ENCODE peak calls at places on chromosome 4, in five cellular contexts. One of them, this sample, is unnamed.
A peak's percentile ranks its signal among the peaks of the same experiment; 100 is the strongest.

GRCh38 chr4:37825943-37826281 is 574 bp upstream of the PGM2 start:
- DNase-seq in AG09309: no peak
- DNase-seq in fibroblast of the aortic adventitia: no peak
- DNase-seq in fibroblast of villous mesenchyme: no peak
- DNase-seq in transverse colon: peak; percentile 18
- DNase-seq in this sample: no peak

GRCh38 chr4:100907465-100908454 is 389.9 kb upstream of the EMCN start:
- DNase-seq in transverse colon: no peak
- DNase-seq in fibroblast of the aortic adventitia: peak; percentile 20
- DNase-seq in AG09309: no peak
- DNase-seq in fibroblast of villous mesenchyme: peak; percentile 5
- DNase-seq in this sample: no peak

GRCh38 chr4:66475596-66475995 is 805.3 kb upstream of the EPHA5 start:
- DNase-seq in AG09309: no peak
- DNase-seq in fibroblast of villous mesenchyme: no peak
- DNase-seq in transverse colon: no peak
- DNase-seq in fibroblast of the aortic adventitia: peak; percentile 31
- DNase-seq in this sample: no peak

GRCh38 chr4:89829470-89830138 is 7.4 kb downstream of the SNCA start:
- DNase-seq in fibroblast of the aortic adventitia: no peak
- DNase-seq in AG09309: no peak
- DNase-seq in transverse colon: peak; percentile 10
- DNase-seq in fibroblast of villous mesenchyme: no peak
- DNase-seq in this sample: no peak

GRCh38 chr4:118991686-118992085 is 103.0 kb downstream of the SYNPO2 start:
- DNase-seq in AG09309: no peak
- DNase-seq in fibroblast of villous mesenchyme: no peak
- DNase-seq in fibroblast of the aortic adventitia: no peak
- DNase-seq in transverse colon: no peak
- DNase-seq in this sample: no peak

GRCh38 chr4:148515248-148515647 is 73.0 kb upstream of the NR3C2 start:
- DNase-seq in fibroblast of villous mesenchyme: no peak
- DNase-seq in AG09309: no peak
- DNase-seq in fibroblast of the aortic adventitia: peak; percentile 40
- DNase-seq in transverse colon: no peak
- DNase-seq in this sample: peak; percentile 18

GRCh38 chr4:148216866-148217814 is 225.1 kb downstream of the NR3C2 start:
- DNase-seq in AG09309: no peak
- DNase-seq in transverse colon: no peak
- DNase-seq in fibroblast of the aortic adventitia: peak; percentile 7
- DNase-seq in fibroblast of villous mesenchyme: peak; percentile 2
- DNase-seq in this sample: no peak

GRCh38 chr4:86926428-86927086 is 8.3 kb upstream of the AFF1 start:
- DNase-seq in fibroblast of the aortic adventitia: no peak
- DNase-seq in fibroblast of villous mesenchyme: no peak
- DNase-seq in transverse colon: no peak
- DNase-seq in AG09309: no peak
- DNase-seq in this sample: no peak

GRCh38 chr4:70392057-70392776 is 5.5 kb upstream of the OPRPN start:
- DNase-seq in transverse colon: no peak
- DNase-seq in fibroblast of the aortic adventitia: no peak
- DNase-seq in AG09309: no peak
- DNase-seq in fibroblast of villous mesenchyme: no peak
- DNase-seq in this sample: no peak

GRCh38 chr4:133146574-133147198 is 2.4 kb upstream of the PCDH10 start:
- DNase-seq in AG09309: no peak
- DNase-seq in fibroblast of villous mesenchyme: peak; percentile 55
- DNase-seq in transverse colon: no peak
- DNase-seq in fibroblast of the aortic adventitia: peak; percentile 56
- DNase-seq in this sample: peak; percentile 17

GRCh38 chr4:22969314-22969896 is 276.7 kb downstream of the GBA3 start:
- DNase-seq in transverse colon: no peak
- DNase-seq in AG09309: peak; percentile 27
- DNase-seq in fibroblast of villous mesenchyme: peak; percentile 6
- DNase-seq in fibroblast of the aortic adventitia: peak; percentile 54
- DNase-seq in this sample: peak; percentile 31

GRCh38 chr4:153651961-153652784 is 31.9 kb upstream of the TLR2 start:
- DNase-seq in fibroblast of villous mesenchyme: no peak
- DNase-seq in transverse colon: no peak
- DNase-seq in AG09309: no peak
- DNase-seq in fibroblast of the aortic adventitia: no peak
- DNase-seq in this sample: no peak

GRCh38 chr4:164221631-164222030 is 532.3 kb upstream of the SMIM31 start:
- DNase-seq in fibroblast of the aortic adventitia: no peak
- DNase-seq in transverse colon: no peak
- DNase-seq in fibroblast of villous mesenchyme: no peak
- DNase-seq in AG09309: no peak
- DNase-seq in this sample: no peak

GRCh38 chr4:118082182-118082581 is 47.9 kb downstream of the NDST3 start:
- DNase-seq in fibroblast of villous mesenchyme: no peak
- DNase-seq in fibroblast of the aortic adventitia: no peak
- DNase-seq in AG09309: no peak
- DNase-seq in transverse colon: no peak
- DNase-seq in this sample: no peak

GRCh38 chr4:107837298-107837697 is 12.6 kb downstream of the SGMS2 start:
- DNase-seq in AG09309: no peak
- DNase-seq in transverse colon: peak; percentile 59
- DNase-seq in fibroblast of villous mesenchyme: no peak
- DNase-seq in fibroblast of the aortic adventitia: no peak
- DNase-seq in this sample: no peak

GRCh38 chr4:73573794-73574528 is 46.3 kb downstream of the RASSF6 start:
- DNase-seq in transverse colon: peak; percentile 66
- DNase-seq in fibroblast of the aortic adventitia: peak; percentile 91
- DNase-seq in fibroblast of villous mesenchyme: peak; percentile 83
- DNase-seq in AG09309: peak; percentile 44
- DNase-seq in this sample: peak; percentile 62

GRCh38 chr4:113122066-113122465 is 72.6 kb downstream of the ANK2 start:
- DNase-seq in fibroblast of villous mesenchyme: no peak
- DNase-seq in fibroblast of the aortic adventitia: no peak
- DNase-seq in transverse colon: no peak
- DNase-seq in AG09309: no peak
- DNase-seq in this sample: no peak

GRCh38 chr4:120703908-120704307 is 218.6 kb downstream of the PRDM5 start:
- DNase-seq in fibroblast of villous mesenchyme: no peak
- DNase-seq in AG09309: no peak
- DNase-seq in fibroblast of the aortic adventitia: peak; percentile 19
- DNase-seq in transverse colon: no peak
- DNase-seq in this sample: peak; percentile 47

GRCh38 chr4:128527356-128527755 is 239.7 kb upstream of the PGRMC2 start:
- DNase-seq in transverse colon: no peak
- DNase-seq in fibroblast of the aortic adventitia: peak; percentile 29
- DNase-seq in AG09309: no peak
- DNase-seq in fibroblast of villous mesenchyme: no peak
- DNase-seq in this sample: no peak

GRCh38 chr4:59920414-59920813 is 1279.7 kb upstream of the ADGRL3 start:
- DNase-seq in transverse colon: no peak
- DNase-seq in AG09309: no peak
- DNase-seq in fibroblast of the aortic adventitia: no peak
- DNase-seq in fibroblast of villous mesenchyme: no peak
- DNase-seq in this sample: no peak

GRCh38 chr4:71472946-71473345 is 134.1 kb downstream of the SLC4A4 start:
- DNase-seq in AG09309: peak; percentile 43
- DNase-seq in fibroblast of villous mesenchyme: no peak
- DNase-seq in fibroblast of the aortic adventitia: peak; percentile 72
- DNase-seq in transverse colon: no peak
- DNase-seq in this sample: peak; percentile 41

GRCh38 chr4:41204400-41204978 is 9.9 kb downstream of the APBB2 start:
- DNase-seq in fibroblast of the aortic adventitia: peak; percentile 69
- DNase-seq in AG09309: no peak
- DNase-seq in fibroblast of villous mesenchyme: peak; percentile 73
- DNase-seq in transverse colon: no peak
- DNase-seq in this sample: no peak

GRCh38 chr4:42627887-42628646 is 28.8 kb downstream of the ATP8A1 start:
- DNase-seq in fibroblast of the aortic adventitia: peak; percentile 67
- DNase-seq in AG09309: no peak
- DNase-seq in transverse colon: peak; percentile 53
- DNase-seq in fibroblast of villous mesenchyme: no peak
- DNase-seq in this sample: no peak

GRCh38 chr4:81723927-81724587 is 252.3 kb upstream of the RASGEF1B start:
- DNase-seq in AG09309: no peak
- DNase-seq in fibroblast of villous mesenchyme: no peak
- DNase-seq in fibroblast of the aortic adventitia: peak; percentile 5
- DNase-seq in transverse colon: peak; percentile 31
- DNase-seq in this sample: no peak

GRCh38 chr4:184198190-184198589 is 19.5 kb downstream of the ENPP6 start:
- DNase-seq in fibroblast of the aortic adventitia: no peak
- DNase-seq in transverse colon: no peak
- DNase-seq in fibroblast of villous mesenchyme: no peak
- DNase-seq in AG09309: no peak
- DNase-seq in this sample: no peak

GRCh38 chr4:85720736-85721135 is 245.8 kb downstream of the ARHGAP24 start:
- DNase-seq in AG09309: no peak
- DNase-seq in transverse colon: no peak
- DNase-seq in fibroblast of villous mesenchyme: peak; percentile 32
- DNase-seq in fibroblast of the aortic adventitia: peak; percentile 45
- DNase-seq in this sample: no peak

GRCh38 chr4:121668368-121669162 is 28.2 kb downstream of the ANXA5 start:
- DNase-seq in fibroblast of the aortic adventitia: peak; percentile 96
- DNase-seq in transverse colon: no peak
- DNase-seq in fibroblast of villous mesenchyme: peak; percentile 92
- DNase-seq in AG09309: peak; percentile 96
- DNase-seq in this sample: peak; percentile 91

GRCh38 chr4:119471259-119471658 is 149.3 kb upstream of the FABP2 start:
- DNase-seq in fibroblast of villous mesenchyme: no peak
- DNase-seq in AG09309: no peak
- DNase-seq in transverse colon: no peak
- DNase-seq in fibroblast of the aortic adventitia: no peak
- DNase-seq in this sample: no peak

GRCh38 chr4:110950721-110951120 is 327.8 kb upstream of the PITX2 start:
- DNase-seq in AG09309: no peak
- DNase-seq in transverse colon: no peak
- DNase-seq in fibroblast of the aortic adventitia: no peak
- DNase-seq in fibroblast of villous mesenchyme: no peak
- DNase-seq in this sample: no peak

GRCh38 chr4:7817877-7818675 is 121.6 kb downstream of the AFAP1 start:
- DNase-seq in transverse colon: no peak
- DNase-seq in fibroblast of the aortic adventitia: peak; percentile 63
- DNase-seq in fibroblast of villous mesenchyme: peak; percentile 64
- DNase-seq in AG09309: no peak
- DNase-seq in this sample: no peak

DNA sequence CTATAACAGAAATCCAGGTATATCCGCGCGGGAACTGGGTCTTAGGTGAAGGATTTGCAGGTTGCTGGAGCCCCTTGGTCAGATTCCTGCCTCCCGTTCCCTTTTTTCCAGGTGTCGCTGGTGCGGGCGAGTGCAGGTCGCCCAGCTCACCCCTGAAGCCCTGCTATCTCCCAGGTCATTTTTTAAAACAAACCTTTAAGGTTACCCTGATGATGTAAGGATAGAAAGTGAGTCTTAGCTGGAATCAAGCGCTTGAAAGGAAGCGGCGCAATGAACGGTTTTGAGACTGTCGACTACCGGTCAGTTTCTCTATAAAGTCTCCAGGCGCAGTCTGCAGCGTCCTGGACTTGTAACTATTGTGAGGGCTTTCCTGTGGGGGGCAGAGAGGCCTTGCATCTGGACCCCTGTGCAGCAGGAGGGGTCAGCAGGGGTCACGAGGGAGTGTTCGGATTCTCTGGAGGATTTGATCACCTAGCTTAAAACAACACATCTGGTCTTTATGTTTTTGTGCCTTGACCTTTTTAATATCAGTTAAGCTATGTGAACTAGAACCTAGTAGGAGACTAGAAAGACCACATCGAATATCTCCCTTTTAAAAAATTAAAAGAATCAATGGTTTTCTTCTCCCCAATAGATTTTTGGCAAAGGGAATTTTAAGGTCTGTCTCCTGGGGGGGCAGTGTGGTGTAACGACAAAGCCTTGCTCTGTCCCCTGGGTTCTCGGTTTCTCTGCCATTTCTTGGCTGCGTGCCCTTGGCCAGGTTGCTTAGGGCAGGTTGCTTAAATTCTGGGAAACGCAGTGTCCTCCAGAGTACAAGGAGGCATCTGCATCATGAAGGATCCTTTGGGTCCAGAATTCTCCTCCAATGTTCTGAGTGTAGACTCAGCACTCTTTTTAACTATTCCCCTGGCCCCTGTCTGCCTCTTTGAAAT is 1.7 kb downstream of the KIT start:
- DNase-seq in transverse colon: no peak
- DNase-seq in fibroblast of the aortic adventitia: peak; percentile 4
- DNase-seq in fibroblast of villous mesenchyme: no peak
- DNase-seq in AG09309: no peak
- DNase-seq in this sample: no peak
- H3K4me3 ChIP-seq in transverse colon: peak overlapping the region; percentile 1
- H3K4me3 ChIP-seq in fibroblast of the aortic adventitia: peak overlapping the region; percentile 51
- H3K4me3 ChIP-seq in fibroblast of villous mesenchyme: peak overlapping the region; percentile 54
- H3K4me3 ChIP-seq in AG09309: peak overlapping the region; percentile 76
- H3K4me3 ChIP-seq in this sample: peak overlapping the region; percentile 50

DNA sequence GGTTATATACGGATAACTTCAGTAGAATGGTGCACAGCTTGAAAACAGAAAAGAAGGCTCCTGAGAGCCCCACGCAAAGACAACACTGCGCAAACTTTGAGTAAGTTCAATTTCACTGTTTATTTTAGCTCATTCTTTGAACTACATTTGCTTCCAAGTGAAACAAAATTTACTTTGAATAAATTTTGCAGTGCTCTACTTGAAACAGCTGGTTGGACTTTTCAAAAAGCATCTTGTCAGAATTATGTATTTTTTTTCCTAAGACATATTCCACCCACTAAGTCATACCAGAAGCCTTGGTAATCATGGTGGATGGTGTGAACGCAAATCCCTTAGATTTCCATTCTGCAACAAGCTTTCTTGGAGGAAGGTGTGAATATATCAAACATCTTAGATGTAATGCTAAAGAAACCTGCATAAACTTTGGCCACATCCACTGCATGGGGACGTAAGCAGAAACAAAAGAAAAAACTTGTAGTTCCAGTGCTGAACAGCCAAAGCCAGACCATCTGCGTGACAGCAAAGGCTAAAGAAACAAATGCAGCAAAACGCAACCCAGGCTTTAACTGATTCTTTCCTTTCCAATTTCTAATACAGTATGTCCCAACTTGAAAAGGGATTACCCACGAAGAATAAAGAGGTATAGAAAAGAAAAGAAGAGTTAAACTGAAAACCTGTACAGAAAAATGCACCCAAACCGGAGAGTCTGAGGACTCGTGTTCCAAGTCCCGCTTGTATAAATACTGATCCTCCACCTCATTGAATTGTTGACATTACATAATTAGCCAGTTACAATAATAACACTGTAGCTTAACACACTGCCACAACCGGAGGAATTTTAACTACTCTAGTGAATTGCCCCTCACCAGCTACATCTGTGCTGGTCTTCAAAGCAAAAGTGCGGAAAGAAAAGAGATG is 90.9 kb downstream of the SH3RF1 start:
- DNase-seq in fibroblast of villous mesenchyme: peak; percentile 44
- DNase-seq in AG09309: no peak
- DNase-seq in fibroblast of the aortic adventitia: peak; percentile 59
- DNase-seq in transverse colon: no peak
- DNase-seq in this sample: no peak
- H3K4me3 ChIP-seq in fibroblast of villous mesenchyme: no peak overlapping the region
- H3K4me3 ChIP-seq in AG09309: no peak overlapping the region
- H3K4me3 ChIP-seq in fibroblast of the aortic adventitia: peak overlapping the region; percentile 4
- H3K4me3 ChIP-seq in transverse colon: no peak overlapping the region
- H3K4me3 ChIP-seq in this sample: no peak overlapping the region

GRCh38 chr4:921830-922331 is 10.2 kb downstream of the GAK start:
- DNase-seq in transverse colon: peak; percentile 26
- DNase-seq in fibroblast of villous mesenchyme: no peak
- DNase-seq in fibroblast of the aortic adventitia: no peak
- DNase-seq in AG09309: no peak
- DNase-seq in this sample: no peak
- H3K4me3 ChIP-seq in transverse colon: no peak overlapping the region
- H3K4me3 ChIP-seq in fibroblast of villous mesenchyme: no peak overlapping the region
- H3K4me3 ChIP-seq in fibroblast of the aortic adventitia: no peak overlapping the region
- H3K4me3 ChIP-seq in AG09309: no peak overlapping the region
- H3K4me3 ChIP-seq in this sample: no peak overlapping the region

GRCh38 chr4:173763374-173763773 is 233.3 kb upstream of the HAND2 start:
- DNase-seq in AG09309: no peak
- DNase-seq in fibroblast of the aortic adventitia: no peak
- DNase-seq in transverse colon: no peak
- DNase-seq in fibroblast of villous mesenchyme: no peak
- DNase-seq in this sample: no peak
- H3K4me3 ChIP-seq in AG09309: no peak overlapping the region
- H3K4me3 ChIP-seq in fibroblast of the aortic adventitia: no peak overlapping the region
- H3K4me3 ChIP-seq in transverse colon: no peak overlapping the region
- H3K4me3 ChIP-seq in fibroblast of villous mesenchyme: no peak overlapping the region
- H3K4me3 ChIP-seq in this sample: no peak overlapping the region